ENCODE peak calls at places on chromosomes 13 and 19, in six cellular contexts. H is MM.1S, V is astrocyte, S is A549, G is IMR-90, Y is fibroblast of lung. T is an unnamed sample.

GRCh38 chr19:17676295-17676694 is 11.9 kb downstream of the UNC13A start:
- DNase-seq in H (no peak), V (no peak), S (no peak), G (no peak), Y (no peak), T (no peak)

GRCh38 chr13:113926301-113926761 is 47.5 kb downstream of the C13orf46 start:
- DNase-seq in H (no peak), V (no peak), S (no peak), G (peak; percentile 60), Y (peak; percentile 88), T (no peak)

GRCh38 chr19:10517361-10517759 is at the start of gene S1PR5:
- DNase-seq in H (no peak), V (no peak), S (peak; percentile 35), G (no peak), Y (no peak), T (no peak)

GRCh38 chr19:35995655-35995993 is 636 bp downstream of the SDHAF1 start:
- DNase-seq in H (peak; percentile 57), V (no peak), S (peak; percentile 78), G (peak; percentile 8), Y (peak; percentile 11), T (peak; percentile 50)

GRCh38 chr13:80924596-80924995 is 583.7 kb upstream of the SPRY2 start:
- DNase-seq in H (no peak), V (peak; percentile 6), S (no peak), G (no peak), Y (peak; percentile 59), T (no peak)

GRCh38 chr13:108146642-108147041 is 68.7 kb downstream of the LIG4 start:
- DNase-seq in H (no peak), V (peak; percentile 4), S (no peak), G (no peak), Y (no peak), T (no peak)

GRCh38 chr13:108086678-108087077 is 128.7 kb downstream of the LIG4 start:
- DNase-seq in H (no peak), V (no peak), S (no peak), G (peak; percentile 46), Y (peak; percentile 0), T (no peak)

GRCh38 chr19:32404939-32405430 is 585 bp upstream of the DPY19L3 start:
- DNase-seq in H (peak; percentile 8), V (peak; percentile 16), S (no peak), G (peak; percentile 26), Y (peak; percentile 43), T (no peak)

GRCh38 chr19:55275851-55276719 is 3.8 kb downstream of the HSPBP1 start:
- DNase-seq in H (peak; percentile 82), V (no peak), S (no peak), G (no peak), Y (no peak), T (no peak)

GRCh38 chr19:56671613-56671994 is at the start of gene ZNF835:
- DNase-seq in H (no peak), V (no peak), S (no peak), G (no peak), Y (peak; percentile 70), T (no peak)

GRCh38 chr19:5665781-5666513 is 14.4 kb downstream of the MICOS13 start:
- DNase-seq in H (no peak), V (peak; percentile 49), S (peak; percentile 58), G (peak; percentile 84), Y (peak; percentile 60), T (no peak)

GRCh38 chr13:48535791-48536190 is 2.9 kb upstream of the RCBTB2 start:
- DNase-seq in H (no peak), V (no peak), S (no peak), G (no peak), Y (no peak), T (no peak)

GRCh38 chr13:42820450-42820849 is 39.1 kb downstream of the FAM216B start:
- DNase-seq in H (no peak), V (no peak), S (no peak), G (no peak), Y (no peak), T (no peak)

GRCh38 chr13:26810095-26810494 is 49.5 kb upstream of the GPR12 start:
- DNase-seq in H (no peak), V (no peak), S (no peak), G (no peak), Y (no peak), T (no peak)

GRCh38 chr13:92175330-92175729 is 776.9 kb downstream of the GPC5 start:
- DNase-seq in H (peak; percentile 74), V (peak; percentile 76), S (no peak), G (peak; percentile 62), Y (peak; percentile 88), T (peak; percentile 26)

GRCh38 chr19:58476498-58477015 is 405 bp downstream of the ZNF446 start:
- DNase-seq in H (no peak), V (peak; percentile 10), S (no peak), G (no peak), Y (no peak), T (peak; percentile 33)

GRCh38 chr13:29956771-29957170 is 106.4 kb upstream of the UBL3 start:
- DNase-seq in H (no peak), V (no peak), S (no peak), G (no peak), Y (no peak), T (no peak)

GRCh38 chr19:7242601-7243258 is 51.5 kb downstream of the INSR start:
- DNase-seq in H (peak; percentile 78), V (peak; percentile 72), S (no peak), G (peak; percentile 64), Y (peak; percentile 49), T (no peak)

GRCh38 chr19:35040826-35041547 is 534 bp upstream of the HPN start:
- DNase-seq in H (no peak), V (no peak), S (no peak), G (no peak), Y (peak; percentile 53), T (no peak)

GRCh38 chr19:10760268-10760944 is 42.5 kb downstream of the DNM2 start:
- DNase-seq in H (no peak), V (peak; percentile 47), S (no peak), G (no peak), Y (no peak), T (no peak)

GRCh38 chr13:34137200-34137599 is 319.3 kb downstream of the RFC3 start:
- DNase-seq in H (no peak), V (no peak), S (no peak), G (no peak), Y (no peak), T (no peak)

DNA sequence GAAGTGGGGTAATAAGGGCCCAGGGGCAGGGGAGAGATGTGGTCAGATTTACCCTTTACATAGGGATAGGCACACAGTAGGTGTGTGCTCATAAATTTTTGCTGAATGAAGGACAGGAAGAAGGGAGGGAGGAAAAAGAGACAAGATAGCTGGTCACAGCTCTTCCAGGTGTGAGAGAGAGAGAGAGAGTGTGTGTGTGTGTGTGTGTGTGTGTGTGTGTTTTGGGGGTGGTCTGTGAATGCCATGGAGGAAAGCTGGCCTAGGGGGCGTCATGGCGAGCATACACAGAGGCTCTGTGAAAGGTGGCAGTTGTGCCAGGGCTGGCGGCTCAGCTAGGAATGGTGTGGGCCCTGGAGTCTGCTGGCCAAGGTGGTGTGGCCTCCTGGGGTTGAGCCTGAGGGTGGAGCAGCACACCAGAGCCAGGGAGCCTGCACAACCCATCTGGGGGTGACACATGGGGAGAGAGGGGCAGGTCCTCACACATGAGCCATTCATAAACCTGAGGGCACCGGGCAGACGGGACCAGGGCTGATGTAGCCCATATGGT is 6.0 kb upstream of the PRX start:
- DNase-seq in H (no peak), V (no peak), S (no peak), G (no peak), Y (no peak), T (no peak)
- H3K4me2 ChIP-seq in H (no peak overlapping the region), V (no peak overlapping the region), S (no peak overlapping the region), G (no peak overlapping the region), Y (no peak overlapping the region), T (no peak overlapping the region)

GRCh38 chr13:20526664-20527063 is 1.0 kb upstream of the CRYL1 start:
- DNase-seq in H (no peak), V (no peak), S (no peak), G (peak; percentile 19), Y (peak; percentile 23), T (peak; percentile 18)

GRCh38 chr13:20534038-20534608 is 8.5 kb upstream of the CRYL1 start:
- DNase-seq in H (no peak), V (no peak), S (no peak), G (no peak), Y (no peak), T (no peak)

GRCh38 chr13:20525144-20525600 is 485 bp downstream of the CRYL1 start:
- DNase-seq in H (peak; percentile 6), V (no peak), S (no peak), G (no peak), Y (peak; percentile 15), T (no peak)

GRCh38 chr13:20525601-20526544 is at the start of gene CRYL1:
- DNase-seq in H (peak; percentile 54), V (peak; percentile 52), S (peak; percentile 21), G (peak; percentile 73), Y (peak; percentile 52), T (peak; percentile 76)

DNA sequence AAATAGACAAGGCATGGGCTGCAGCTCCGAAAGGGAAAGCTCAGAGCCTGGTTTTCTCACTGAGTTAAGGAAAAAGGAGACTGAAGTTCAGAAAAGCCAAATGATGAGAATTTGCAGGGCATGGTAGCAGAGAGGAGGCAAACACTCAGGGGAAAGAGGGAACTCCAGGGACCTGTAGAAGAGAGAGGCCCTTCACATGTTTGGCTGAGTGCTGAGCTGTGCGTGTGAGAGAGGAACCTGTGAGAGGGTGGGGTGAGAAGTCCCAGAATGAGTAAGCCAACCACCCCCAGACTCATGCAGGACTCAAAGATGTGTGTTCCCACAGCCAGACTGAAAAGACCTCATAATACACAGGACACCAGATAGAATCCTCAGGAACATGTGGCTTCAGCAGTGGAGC is 2.8 kb upstream of the CRYL1 start:
- DNase-seq in H (no peak), V (no peak), S (no peak), G (no peak), Y (no peak), T (no peak)
- H3K4me2 ChIP-seq in H (no peak overlapping the region), V (no peak overlapping the region), S (no peak overlapping the region), G (no peak overlapping the region), Y (no peak overlapping the region), T (no peak overlapping the region)

GRCh38 chr19:19443283-19443682 is 37.8 kb downstream of the GATAD2A start:
- DNase-seq in H (no peak), V (no peak), S (no peak), G (no peak), Y (no peak), T (no peak)
- H3K4me2 ChIP-seq in H (no peak overlapping the region), V (no peak overlapping the region), S (no peak overlapping the region), G (no peak overlapping the region), Y (no peak overlapping the region), T (no peak overlapping the region)

DNA sequence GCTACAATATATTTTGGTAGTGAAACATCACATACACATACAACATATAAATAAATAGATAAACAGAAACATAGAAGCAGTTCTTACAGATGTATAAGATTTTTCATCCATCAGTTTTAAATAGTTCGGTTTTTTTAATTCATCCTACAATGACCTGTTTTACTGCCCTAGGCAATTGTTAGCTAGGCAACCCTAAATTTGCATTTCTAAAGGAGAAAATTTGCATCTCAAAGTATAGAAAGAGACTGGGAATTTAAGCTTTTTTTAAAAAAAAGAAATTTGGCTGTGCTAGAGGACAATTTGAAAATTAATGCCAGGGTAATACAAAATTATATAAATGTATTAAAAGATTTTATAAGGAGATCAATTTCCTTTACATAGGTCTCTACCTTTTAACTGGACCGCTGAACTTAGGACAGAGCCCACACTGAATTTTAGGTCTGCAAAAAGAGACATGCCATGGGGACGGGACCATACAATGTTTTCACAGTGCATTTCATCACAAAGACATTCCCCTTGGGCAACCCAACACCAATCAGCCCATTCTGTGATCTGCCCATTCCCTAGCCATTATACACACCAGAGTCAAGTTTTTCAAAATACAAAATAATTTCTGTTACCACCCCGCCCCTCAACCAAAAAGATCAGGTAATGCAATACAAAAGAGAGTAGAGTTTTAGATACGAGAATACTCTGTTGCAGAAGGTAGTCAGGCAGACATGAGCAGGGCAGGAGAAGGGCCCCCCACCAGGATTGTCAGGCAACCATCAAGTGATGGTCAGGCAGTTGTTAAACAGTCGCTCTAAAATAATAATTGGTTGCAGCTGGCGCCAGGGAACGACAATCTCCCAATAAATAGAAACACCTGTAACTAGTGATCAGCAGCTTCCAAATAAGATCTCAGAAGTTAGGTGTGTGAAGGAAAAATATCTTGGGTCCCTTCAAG is 299.8 kb upstream of the SGCG start:
- DNase-seq in H (no peak), V (no peak), S (no peak), G (no peak), Y (no peak), T (no peak)
- H3K4me2 ChIP-seq in H (peak overlapping the region; percentile 32), V (no peak overlapping the region), S (no peak overlapping the region), G (no peak overlapping the region), Y (no peak overlapping the region), T (no peak overlapping the region)

T was measured in DND-41.